ENCODE peak calls at places on chromosomes 1 and 21, in eight cellular contexts. V is uterus, E is left lung, R is pancreas, F is upper lobe of right lung, A is hepatocyte, T is lung, G is tibial nerve. X is an unnamed sample. For H3K4me1, the result is how much of the 10 kb centered on the place peaks cover.

GRCh38 chr1:154478639-154479038 is 23.4 kb upstream of the TDRD10 start:
- DNase-seq in G (no peak), R (no peak), E (no peak), F (no peak), A (peak), T (no peak), V (no peak), X (no peak)

GRCh38 chr1:47201179-47201578 is 11.3 kb upstream of the PDZK1IP1 start:
- DNase-seq in T (no peak), V (no peak), F (peak), E (no peak), G (no peak), A (no peak), R (no peak), X (no peak)

GRCh38 chr1:162070094-162070748 is 730 bp downstream of the NOS1AP start:
- DNase-seq in F (peak), V (no peak), R (peak), E (peak), A (peak), T (peak), G (no peak), X (no peak)

GRCh38 chr1:97412737-97413136 is 508.1 kb downstream of the DPYD start:
- DNase-seq in A (no peak), V (no peak), F (no peak), T (no peak), R (no peak), E (no peak), G (no peak), X (no peak)

GRCh38 chr1:17176306-17177061 is 28.4 kb upstream of the PADI1 start:
- DNase-seq in T (no peak), F (no peak), E (no peak), V (no peak), G (no peak), A (peak), R (no peak), X (no peak)

GRCh38 chr1:59690531-59690930 is 124.2 kb upstream of the HOOK1 start:
- DNase-seq in A (no peak), T (no peak), E (no peak), G (no peak), F (no peak), R (no peak), V (no peak), X (no peak)

GRCh38 chr21:31526040-31526439 is 133.5 kb upstream of the SOD1 start:
- DNase-seq in V (no peak), R (no peak), E (no peak), T (no peak), G (no peak), F (no peak), A (no peak), X (no peak)

GRCh38 chr1:23118957-23119792 is 49.5 kb downstream of the LUZP1 start:
- DNase-seq in F (no peak), G (no peak), E (no peak), A (no peak), R (no peak), T (no peak), V (no peak), X (no peak)

GRCh38 chr1:54794401-54795099 is 6.6 kb downstream of the TTC22 start:
- DNase-seq in T (no peak), R (no peak), E (no peak), A (peak), G (no peak), F (no peak), V (no peak), X (no peak)

GRCh38 chr1:53203466-53203865 is 6.8 kb downstream of the CPT2 start:
- DNase-seq in E (no peak), R (no peak), V (no peak), A (no peak), T (no peak), F (no peak), G (no peak), X (no peak)

GRCh38 chr1:118151312-118151937 is 33.6 kb downstream of the SPAG17 start:
- DNase-seq in E (no peak), R (no peak), A (peak), F (no peak), G (peak), V (no peak), T (peak), X (peak)

GRCh38 chr1:69172003-69173000 is 395.4 kb upstream of the LRRC7 start:
- DNase-seq in A (no peak), T (no peak), E (no peak), F (no peak), R (no peak), G (no peak), V (no peak), X (no peak)

GRCh38 chr1:155236451-155236850 is 18.8 kb downstream of the ENTREP3 start:
- DNase-seq in R (no peak), F (no peak), E (no peak), T (no peak), A (no peak), G (no peak), V (no peak), X (no peak)

GRCh38 chr1:230791986-230792564 is 44.9 kb downstream of the CAPN9 start:
- DNase-seq in T (no peak), A (no peak), F (no peak), E (no peak), V (no peak), R (no peak), G (no peak), X (no peak)

GRCh38 chr1:169346036-169346589 is 21.5 kb downstream of the NME7 start:
- DNase-seq in T (no peak), R (no peak), E (no peak), V (no peak), F (no peak), A (no peak), G (no peak), X (no peak)

GRCh38 chr1:211734359-211734758 is 58.9 kb upstream of the NEK2 start:
- DNase-seq in R (no peak), E (no peak), V (no peak), F (no peak), G (no peak), A (peak), T (no peak), X (no peak)

GRCh38 chr1:232477728-232478127 is 152.2 kb downstream of the SIPA1L2 start:
- DNase-seq in E (no peak), R (no peak), V (no peak), T (peak), A (no peak), G (no peak), F (no peak), X (no peak)

GRCh38 chr1:173122344-173122880 is 71.7 kb upstream of the TNFSF18 start:
- DNase-seq in T (no peak), F (no peak), R (no peak), A (peak), E (no peak), V (no peak), G (no peak), X (no peak)

GRCh38 chr1:96159379-96159778 is 562.2 kb upstream of the PTBP2 start:
- DNase-seq in A (no peak), F (no peak), V (no peak), T (no peak), R (no peak), G (no peak), E (no peak), X (no peak)

GRCh38 chr1:241225741-241226140 is 131.3 kb downstream of the RGS7 start:
- DNase-seq in V (no peak), A (no peak), R (no peak), T (peak), F (no peak), E (no peak), G (no peak), X (no peak)

GRCh38 chr21:26769613-26770188 is 75.5 kb downstream of the ADAMTS1 start:
- DNase-seq in E (no peak), F (no peak), V (peak), R (no peak), G (no peak), T (no peak), A (peak), X (no peak)

GRCh38 chr1:40872266-40872665 is 10.1 kb upstream of the CITED4 start:
- DNase-seq in A (no peak), T (no peak), R (no peak), V (no peak), F (no peak), E (no peak), G (no peak), X (no peak)

GRCh38 chr1:232722626-232723025 is 82.6 kb upstream of the MAP10 start:
- DNase-seq in R (no peak), F (no peak), E (no peak), G (no peak), V (no peak), T (no peak), A (no peak), X (no peak)

GRCh38 chr1:228176461-228177182 is 11.0 kb downstream of the IBA57 start:
- DNase-seq in F (peak), R (peak), T (no peak), V (no peak), E (peak), G (no peak), A (no peak), X (no peak)

GRCh38 chr1:204979891-204980649 is 62.9 kb upstream of the CNTN2 start:
- DNase-seq in A (no peak), R (no peak), V (no peak), G (no peak), E (no peak), T (no peak), F (no peak), X (no peak)

GRCh38 chr1:110148961-110149360 is 1.3 kb upstream of the SLC6A17 start:
- DNase-seq in G (no peak), E (no peak), V (no peak), A (no peak), F (no peak), T (no peak), R (no peak), X (no peak)

GRCh38 chr1:202411421-202411820 is 62.9 kb downstream of the PPP1R12B start:
- DNase-seq in G (no peak), A (no peak), E (no peak), T (no peak), V (no peak), R (no peak), F (no peak), X (no peak)

GRCh38 chr1:202416641-202417040 is 68.1 kb downstream of the PPP1R12B start:
- DNase-seq in R (no peak), A (no peak), G (no peak), E (no peak), T (no peak), F (no peak), V (no peak), X (no peak)
- H3K4me1 ChIP-seq in R (under half), A (under half), G (under half), E (under half), T (under half), F (under half), V (under half), X (under half)

DNA sequence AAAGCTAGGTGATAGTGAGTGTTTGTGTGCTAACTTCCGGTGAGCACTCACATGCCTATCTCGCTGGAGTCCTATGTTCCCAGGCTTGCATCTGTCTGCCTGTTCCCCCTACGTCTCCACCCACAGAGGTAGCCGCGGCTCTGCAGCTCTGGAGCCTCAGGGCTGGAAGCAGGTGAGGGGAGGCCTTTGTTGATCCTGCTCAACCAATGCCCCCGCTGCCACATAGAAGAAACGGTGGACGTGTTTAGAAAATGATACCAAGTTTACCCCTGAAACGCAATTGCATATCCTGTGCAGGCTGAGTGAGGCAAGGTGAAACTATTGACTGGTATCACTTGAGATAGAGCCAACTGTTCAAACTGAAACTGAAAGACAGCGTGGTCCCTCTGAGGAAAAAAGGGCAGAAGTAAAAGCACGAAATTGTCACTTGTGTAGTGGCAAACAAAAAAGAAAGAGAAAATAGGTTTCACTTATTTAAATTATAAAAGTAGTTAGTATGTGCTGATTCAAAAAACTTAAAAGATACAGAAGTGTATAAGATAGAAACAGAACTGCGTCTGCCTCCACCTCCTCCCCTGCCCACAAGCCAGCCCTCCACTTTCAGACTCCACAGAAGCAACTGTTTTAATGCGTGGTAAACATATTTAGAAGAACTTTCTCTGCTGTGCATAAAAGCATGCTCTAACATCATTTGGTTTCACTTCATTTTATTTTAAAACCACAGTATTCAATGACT is 38.6 kb upstream of the ETS2 start:
- DNase-seq in F (peak), E (no peak), V (no peak), R (no peak), A (no peak), G (no peak), T (no peak), X (no peak)
- H3K27ac ChIP-seq in F (peak), E (peak), V (peak), R (peak), A (peak), G (no peak), T (peak), X (no peak)

GRCh38 chr1:164754088-164754600 is 195.2 kb downstream of the PBX1 start:
- DNase-seq in R (no peak), E (no peak), A (no peak), V (peak), T (no peak), G (no peak), F (no peak), X (no peak)
- H3K4me3 ChIP-seq in R (no peak), E (no peak), A (no peak), V (no peak), T (no peak), G (no peak), F (no peak), X (no peak)

DNA sequence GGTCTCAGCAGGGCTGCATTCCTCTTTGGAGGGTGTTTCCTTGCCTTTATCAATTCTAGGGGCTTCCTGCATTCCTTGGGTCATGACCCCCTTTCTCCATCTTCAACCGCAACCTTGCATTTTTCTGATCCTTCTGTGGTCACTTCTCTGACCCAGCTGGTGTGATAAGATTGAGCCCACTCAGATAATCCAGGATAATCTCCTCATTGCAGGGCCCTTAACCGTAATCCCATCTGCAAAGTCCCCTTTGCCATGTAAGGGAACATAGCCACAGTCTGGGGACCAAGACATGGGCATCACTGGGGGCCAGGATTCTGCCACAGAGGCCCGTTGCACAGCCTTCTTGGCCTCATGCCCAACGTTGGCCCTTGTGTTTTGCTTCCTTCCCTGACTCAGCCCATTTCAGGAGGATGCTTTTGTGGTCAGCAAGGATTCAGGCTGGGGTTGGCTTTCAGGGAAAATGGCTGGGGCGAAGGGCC is 35.0 kb upstream of the IL19 start:
- DNase-seq in E (no peak), F (no peak), G (no peak), R (no peak), V (no peak), T (no peak), A (no peak), X (no peak)
- H3K4me1 ChIP-seq in E (half or more), F (under half), G (under half), R (under half), V (under half), T (under half), A (under half), X (under half)

X was measured in iPS DF 6.9.